ENCODE peak calls at places on chromosomes 4 and X, in four cellular contexts. One of them, this sample, is unnamed.

GRCh38 chrX:86002076-86002896 is 45.1 kb downstream of the CHM start:
- DNase-seq in left ventricle myocardium inferior: no peak
- DNase-seq in cardiac fibroblast: peak; percentile 45
- DNase-seq in foreskin fibroblast: peak; percentile 46
- DNase-seq in this sample: peak; percentile 67

GRCh38 chr4:92433272-92433758 is 129.5 kb downstream of the GRID2 start:
- DNase-seq in left ventricle myocardium inferior: no peak
- DNase-seq in cardiac fibroblast: no peak
- DNase-seq in foreskin fibroblast: no peak
- DNase-seq in this sample: no peak

GRCh38 chrX:1246816-1247215 is 21.8 kb upstream of the CSF2RA start:
- DNase-seq in left ventricle myocardium inferior: peak; percentile 74
- DNase-seq in cardiac fibroblast: peak; percentile 73
- DNase-seq in foreskin fibroblast: peak; percentile 58
- DNase-seq in this sample: peak; percentile 7

GRCh38 chrX:12026481-12026880 is 111.8 kb upstream of the FRMPD4 start:
- DNase-seq in left ventricle myocardium inferior: no peak
- DNase-seq in cardiac fibroblast: no peak
- DNase-seq in foreskin fibroblast: no peak
- DNase-seq in this sample: no peak

GRCh38 chrX:134782796-134783195 is 124.5 kb upstream of the PLAC1 start:
- DNase-seq in left ventricle myocardium inferior: no peak
- DNase-seq in cardiac fibroblast: peak; percentile 60
- DNase-seq in foreskin fibroblast: peak; percentile 64
- DNase-seq in this sample: peak; percentile 69

GRCh38 chrX:54482839-54483593 is 13.0 kb downstream of the FGD1 start:
- DNase-seq in left ventricle myocardium inferior: no peak
- DNase-seq in cardiac fibroblast: no peak
- DNase-seq in foreskin fibroblast: peak; percentile 63
- DNase-seq in this sample: no peak

GRCh38 chr4:82899339-82899738 is 1.2 kb upstream of the THAP9 start:
- DNase-seq in left ventricle myocardium inferior: no peak
- DNase-seq in cardiac fibroblast: peak; percentile 28
- DNase-seq in foreskin fibroblast: no peak
- DNase-seq in this sample: no peak

GRCh38 chrX:109362101-109362500 is 119.8 kb downstream of the GUCY2F start:
- DNase-seq in left ventricle myocardium inferior: no peak
- DNase-seq in cardiac fibroblast: no peak
- DNase-seq in foreskin fibroblast: no peak
- DNase-seq in this sample: no peak

GRCh38 chr4:154314248-154314647 is 177.4 kb downstream of the DCHS2 start:
- DNase-seq in left ventricle myocardium inferior: no peak
- DNase-seq in cardiac fibroblast: peak; percentile 51
- DNase-seq in foreskin fibroblast: peak; percentile 69
- DNase-seq in this sample: peak; percentile 56

GRCh38 chr4:6773106-6773505 is 9.4 kb upstream of the KIAA0232 start:
- DNase-seq in left ventricle myocardium inferior: no peak
- DNase-seq in cardiac fibroblast: no peak
- DNase-seq in foreskin fibroblast: no peak
- DNase-seq in this sample: peak; percentile 53

GRCh38 chrX:30653415-30654131 is at the start of gene GK:
- DNase-seq in left ventricle myocardium inferior: peak; percentile 15
- DNase-seq in cardiac fibroblast: peak; percentile 20
- DNase-seq in foreskin fibroblast: peak; percentile 26
- DNase-seq in this sample: no peak

GRCh38 chrX:154466907-154467306 is 8.8 kb downstream of the PLXNA3 start:
- DNase-seq in left ventricle myocardium inferior: no peak
- DNase-seq in cardiac fibroblast: no peak
- DNase-seq in foreskin fibroblast: no peak
- DNase-seq in this sample: no peak

GRCh38 chrX:67563469-67564448 is 19.9 kb downstream of the AR start:
- DNase-seq in left ventricle myocardium inferior: peak; percentile 16
- DNase-seq in cardiac fibroblast: peak; percentile 27
- DNase-seq in foreskin fibroblast: peak; percentile 53
- DNase-seq in this sample: no peak

GRCh38 chrX:136189222-136189621 is 41.9 kb downstream of the FHL1 start:
- DNase-seq in left ventricle myocardium inferior: peak; percentile 44
- DNase-seq in cardiac fibroblast: no peak
- DNase-seq in foreskin fibroblast: no peak
- DNase-seq in this sample: no peak

GRCh38 chr4:8643986-8644385 is 51.4 kb downstream of the CPZ start:
- DNase-seq in left ventricle myocardium inferior: no peak
- DNase-seq in cardiac fibroblast: no peak
- DNase-seq in foreskin fibroblast: no peak
- DNase-seq in this sample: no peak

GRCh38 chr4:27318740-27319139 is 458.1 kb downstream of the STIM2 start:
- DNase-seq in left ventricle myocardium inferior: no peak
- DNase-seq in cardiac fibroblast: peak; percentile 10
- DNase-seq in foreskin fibroblast: peak; percentile 71
- DNase-seq in this sample: no peak

GRCh38 chrX:110420771-110421498 is 62.3 kb downstream of the RTL9 start:
- DNase-seq in left ventricle myocardium inferior: no peak
- DNase-seq in cardiac fibroblast: no peak
- DNase-seq in foreskin fibroblast: peak; percentile 27
- DNase-seq in this sample: peak; percentile 21

GRCh38 chr4:62528874-62529273 is 1328.7 kb downstream of the ADGRL3 start:
- DNase-seq in left ventricle myocardium inferior: no peak
- DNase-seq in cardiac fibroblast: no peak
- DNase-seq in foreskin fibroblast: no peak
- DNase-seq in this sample: no peak

GRCh38 chr4:25805255-25805860 is 57.4 kb downstream of the SEL1L3 start:
- DNase-seq in left ventricle myocardium inferior: no peak
- DNase-seq in cardiac fibroblast: no peak
- DNase-seq in foreskin fibroblast: no peak
- DNase-seq in this sample: no peak

GRCh38 chr4:151226004-151226932 is 50.7 kb upstream of the PRSS48 start:
- DNase-seq in left ventricle myocardium inferior: no peak
- DNase-seq in cardiac fibroblast: peak; percentile 93
- DNase-seq in foreskin fibroblast: peak; percentile 89
- DNase-seq in this sample: peak; percentile 91
- H3K4me3 ChIP-seq in left ventricle myocardium inferior: peak overlapping the region; percentile 57
- H3K4me3 ChIP-seq in cardiac fibroblast: peak overlapping the region; percentile 52
- H3K4me3 ChIP-seq in foreskin fibroblast: peak overlapping the region; percentile 74
- H3K4me3 ChIP-seq in this sample: peak overlapping the region; percentile 95

GRCh38 chr4:77393981-77394380 is 211.6 kb upstream of the CXCL13 start:
- DNase-seq in left ventricle myocardium inferior: no peak
- DNase-seq in cardiac fibroblast: no peak
- DNase-seq in foreskin fibroblast: no peak
- DNase-seq in this sample: no peak
- H3K4me3 ChIP-seq in left ventricle myocardium inferior: no peak overlapping the region
- H3K4me3 ChIP-seq in cardiac fibroblast: no peak overlapping the region
- H3K4me3 ChIP-seq in foreskin fibroblast: no peak overlapping the region
- H3K4me3 ChIP-seq in this sample: no peak overlapping the region

GRCh38 chr4:48248559-48248953 is 21.1 kb downstream of the TEC start:
- DNase-seq in left ventricle myocardium inferior: no peak
- DNase-seq in cardiac fibroblast: no peak
- DNase-seq in foreskin fibroblast: no peak
- DNase-seq in this sample: no peak

GRCh38 chr4:48249378-48249777 is 20.3 kb downstream of the TEC start:
- DNase-seq in left ventricle myocardium inferior: no peak
- DNase-seq in cardiac fibroblast: no peak
- DNase-seq in foreskin fibroblast: no peak
- DNase-seq in this sample: no peak

GRCh38 chr4:48247878-48248558 is 21.6 kb downstream of the TEC start:
- DNase-seq in left ventricle myocardium inferior: no peak
- DNase-seq in cardiac fibroblast: no peak
- DNase-seq in foreskin fibroblast: no peak
- DNase-seq in this sample: no peak

GRCh38 chr4:48244665-48245064 is 25.0 kb downstream of the TEC start:
- DNase-seq in left ventricle myocardium inferior: no peak
- DNase-seq in cardiac fibroblast: no peak
- DNase-seq in foreskin fibroblast: no peak
- DNase-seq in this sample: no peak

DNA sequence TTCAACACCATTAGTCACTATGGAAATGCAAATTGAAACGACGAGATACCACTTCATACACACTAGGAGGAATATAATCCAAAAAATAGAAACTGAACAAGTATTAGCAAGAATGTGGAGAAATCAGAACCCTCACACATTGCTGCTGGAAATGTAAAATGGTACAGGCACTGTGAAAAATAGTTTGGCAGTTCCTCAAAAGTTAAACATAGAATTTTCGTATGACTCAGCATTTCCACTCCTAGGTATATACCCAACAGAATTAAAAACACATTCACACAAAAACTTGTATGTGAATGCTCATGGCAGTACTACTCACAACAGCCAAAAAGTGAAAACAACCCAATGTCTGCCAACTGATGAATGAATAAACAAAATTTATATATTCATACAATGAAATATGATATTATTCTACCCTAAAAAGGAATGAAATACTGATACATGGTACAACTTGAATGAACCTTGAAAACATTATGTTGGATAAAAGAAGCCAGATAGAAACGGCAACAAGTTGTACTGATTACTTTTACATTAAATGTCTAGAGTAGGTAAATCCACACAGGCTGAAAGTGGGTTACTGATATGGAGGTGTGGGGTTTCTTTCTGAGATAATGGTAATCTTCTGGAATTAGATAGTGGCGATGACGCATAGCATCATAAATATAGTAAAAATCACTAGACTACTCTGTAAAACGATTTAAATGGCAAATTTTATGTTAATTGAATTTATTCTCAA is 22.3 kb downstream of the TEC start:
- DNase-seq in left ventricle myocardium inferior: no peak
- DNase-seq in cardiac fibroblast: peak; percentile 39
- DNase-seq in foreskin fibroblast: peak; percentile 68
- DNase-seq in this sample: peak; percentile 67
- H3K4me3 ChIP-seq in left ventricle myocardium inferior: no peak overlapping the region
- H3K4me3 ChIP-seq in cardiac fibroblast: no peak overlapping the region
- H3K4me3 ChIP-seq in foreskin fibroblast: no peak overlapping the region
- H3K4me3 ChIP-seq in this sample: no peak overlapping the region

GRCh38 chrX:13662537-13662841 is 9.5 kb downstream of the TCEANC start:
- DNase-seq in left ventricle myocardium inferior: no peak
- DNase-seq in cardiac fibroblast: peak; percentile 41
- DNase-seq in foreskin fibroblast: peak; percentile 71
- DNase-seq in this sample: peak; percentile 56
- H3K4me3 ChIP-seq in left ventricle myocardium inferior: no peak overlapping the region
- H3K4me3 ChIP-seq in cardiac fibroblast: no peak overlapping the region
- H3K4me3 ChIP-seq in foreskin fibroblast: peak overlapping the region; percentile 18
- H3K4me3 ChIP-seq in this sample: no peak overlapping the region

DNA sequence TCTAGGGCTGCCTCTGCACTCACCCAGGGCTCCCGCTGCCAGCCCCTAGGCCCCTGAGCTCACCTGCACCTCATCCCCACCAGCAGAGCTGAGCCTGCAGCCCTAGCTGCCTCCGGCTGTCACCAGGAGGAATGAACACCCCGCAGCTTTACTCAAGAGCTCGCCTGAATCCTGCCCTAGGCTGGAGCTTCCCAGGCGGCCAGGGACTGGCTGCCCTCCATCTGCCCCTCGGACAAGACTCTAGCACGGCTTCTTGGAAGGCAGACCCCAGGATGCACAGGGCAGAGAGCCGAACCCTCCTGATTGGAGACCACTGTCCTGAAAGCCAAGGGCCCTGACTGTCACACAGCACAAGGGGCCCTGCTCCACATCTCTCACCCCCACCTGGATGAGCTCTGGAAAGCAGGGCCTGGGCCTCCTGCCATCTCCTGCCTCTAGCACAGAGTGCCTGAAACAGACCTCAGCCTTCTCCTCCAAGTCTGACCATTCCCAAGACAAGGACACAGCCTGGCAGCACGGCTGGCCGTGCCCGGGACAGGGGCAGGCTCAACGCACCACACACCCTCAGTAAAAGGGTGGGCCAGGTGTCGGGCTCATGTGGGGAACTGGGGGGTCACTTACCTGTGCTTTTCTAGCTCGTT is 4.4 kb downstream of the MXD4 start:
- DNase-seq in left ventricle myocardium inferior: peak; percentile 20
- DNase-seq in cardiac fibroblast: no peak
- DNase-seq in foreskin fibroblast: no peak
- DNase-seq in this sample: no peak
- H3K4me3 ChIP-seq in left ventricle myocardium inferior: peak overlapping the region; percentile 79
- H3K4me3 ChIP-seq in cardiac fibroblast: peak overlapping the region; percentile 8
- H3K4me3 ChIP-seq in foreskin fibroblast: no peak overlapping the region
- H3K4me3 ChIP-seq in this sample: no peak overlapping the region